ENCODE peak calls at places on chromosomes 6 and 20, in four cellular contexts. N, M, X and O are unnamed samples.

GRCh38 chr6:16901777-16902176 is 140.5 kb upstream of the ATXN1 start:
- DNase-seq in N (no peak), M (no peak), X (no peak), O (peak)

GRCh38 chr20:50438986-50439407 is 71.2 kb upstream of the PTPN1 start:
- DNase-seq in N (no peak), M (no peak), X (no peak), O (no peak)

GRCh38 chr6:32244270-32244669 is 20.4 kb upstream of the NOTCH4 start:
- DNase-seq in N (no peak), M (no peak), X (no peak), O (no peak)

GRCh38 chr6:93819189-93819588 is 399.8 kb upstream of the EPHA7 start:
- DNase-seq in N (no peak), M (no peak), X (no peak), O (no peak)

GRCh38 chr6:85405175-85405852 is 44.6 kb upstream of the NT5E start:
- DNase-seq in N (no peak), M (no peak), X (no peak), O (no peak)

GRCh38 chr6:130869681-130870080 is 42.5 kb downstream of the SMLR1 start:
- DNase-seq in N (no peak), M (no peak), X (no peak), O (no peak)

GRCh38 chr20:35523298-35523888 is 6.1 kb downstream of the C20orf173 start:
- DNase-seq in N (peak), M (no peak), X (peak), O (no peak)

GRCh38 chr20:13068336-13068735 is 59.6 kb downstream of the SPTLC3 start:
- DNase-seq in N (no peak), M (no peak), X (no peak), O (no peak)

GRCh38 chr6:37800904-37801669 is 18.4 kb upstream of the ZFAND3 start:
- DNase-seq in N (no peak), M (no peak), X (no peak), O (no peak)

GRCh38 chr6:56399250-56399671 is 151.9 kb upstream of the COL21A1 start:
- DNase-seq in N (no peak), M (no peak), X (no peak), O (no peak)

GRCh38 chr20:63074631-63075030 is 67.9 kb upstream of the BHLHE23 start:
- DNase-seq in N (no peak), M (no peak), X (no peak), O (no peak)

GRCh38 chr20:9269280-9269971 is 200.5 kb downstream of the PLCB4 start:
- DNase-seq in N (no peak), M (no peak), X (no peak), O (no peak)

GRCh38 chr6:154653853-154654252 is 79.4 kb upstream of the SCAF8 start:
- DNase-seq in N (no peak), M (no peak), X (no peak), O (no peak)